ENCODE peak calls at places on chromosomes 13 and 19, in five cellular contexts. One of them, this sample, is unnamed.

GRCh38 chr13:95535243-95535642 is 17.3 kb upstream of the CLDN10 start:
- DNase-seq in AG09309: peak; percentile 5
- DNase-seq in spleen: no peak
- DNase-seq in left lung: no peak
- DNase-seq in esophagus squamous epithelium: no peak
- DNase-seq in this sample: no peak

GRCh38 chr13:21109168-21109567 is 47.8 kb upstream of the LATS2 start:
- DNase-seq in esophagus squamous epithelium: no peak
- DNase-seq in spleen: no peak
- DNase-seq in left lung: no peak
- DNase-seq in AG09309: no peak
- DNase-seq in this sample: no peak

GRCh38 chr19:18013621-18014111 is 5.7 kb downstream of the ARRDC2 start:
- DNase-seq in spleen: no peak
- DNase-seq in AG09309: no peak
- DNase-seq in esophagus squamous epithelium: no peak
- DNase-seq in left lung: no peak
- DNase-seq in this sample: peak; percentile 38

GRCh38 chr13:49311816-49312215 is 64.1 kb downstream of the CDADC1 start:
- DNase-seq in left lung: no peak
- DNase-seq in AG09309: no peak
- DNase-seq in esophagus squamous epithelium: no peak
- DNase-seq in spleen: no peak
- DNase-seq in this sample: no peak

GRCh38 chr13:48851707-48852106 is 124.0 kb upstream of the FNDC3A start:
- DNase-seq in esophagus squamous epithelium: no peak
- DNase-seq in AG09309: no peak
- DNase-seq in left lung: no peak
- DNase-seq in spleen: no peak
- DNase-seq in this sample: no peak

GRCh38 chr19:18373407-18373891 is 12.5 kb upstream of the GDF15 start:
- DNase-seq in spleen: no peak
- DNase-seq in esophagus squamous epithelium: no peak
- DNase-seq in left lung: no peak
- DNase-seq in AG09309: no peak
- DNase-seq in this sample: no peak

GRCh38 chr19:53853707-53854106 is 14.0 kb upstream of the MYADM start:
- DNase-seq in left lung: no peak
- DNase-seq in AG09309: no peak
- DNase-seq in spleen: no peak
- DNase-seq in esophagus squamous epithelium: no peak
- DNase-seq in this sample: no peak

GRCh38 chr13:79741006-79741405 is 260.1 kb downstream of the NDFIP2 start:
- DNase-seq in left lung: no peak
- DNase-seq in spleen: no peak
- DNase-seq in esophagus squamous epithelium: no peak
- DNase-seq in AG09309: no peak
- DNase-seq in this sample: peak; percentile 14

GRCh38 chr13:28478127-28478526 is 16.8 kb downstream of the FLT1 start:
- DNase-seq in AG09309: no peak
- DNase-seq in left lung: no peak
- DNase-seq in spleen: no peak
- DNase-seq in esophagus squamous epithelium: no peak
- DNase-seq in this sample: no peak

GRCh38 chr13:94345374-94346195 is 133.9 kb downstream of the DCT start:
- DNase-seq in spleen: no peak
- DNase-seq in left lung: no peak
- DNase-seq in AG09309: no peak
- DNase-seq in esophagus squamous epithelium: no peak
- DNase-seq in this sample: no peak

GRCh38 chr19:3336680-3337523 is 29.5 kb upstream of the NFIC start:
- DNase-seq in left lung: peak; percentile 93
- DNase-seq in esophagus squamous epithelium: no peak
- DNase-seq in AG09309: no peak
- DNase-seq in spleen: no peak
- DNase-seq in this sample: peak; percentile 83

GRCh38 chr13:114230117-114230516 is 4.6 kb upstream of the CDC16 start:
- DNase-seq in AG09309: no peak
- DNase-seq in esophagus squamous epithelium: no peak
- DNase-seq in left lung: no peak
- DNase-seq in spleen: no peak
- DNase-seq in this sample: no peak

GRCh38 chr13:41533266-41533665 is 75.9 kb downstream of the RGCC start:
- DNase-seq in AG09309: no peak
- DNase-seq in esophagus squamous epithelium: no peak
- DNase-seq in spleen: no peak
- DNase-seq in left lung: no peak
- DNase-seq in this sample: no peak

GRCh38 chr19:33471111-33471996 is 50.2 kb downstream of the PEPD start:
- DNase-seq in left lung: peak; percentile 21
- DNase-seq in spleen: peak; percentile 34
- DNase-seq in AG09309: no peak
- DNase-seq in esophagus squamous epithelium: no peak
- DNase-seq in this sample: no peak

GRCh38 chr13:32309812-32310706 is 5.1 kb downstream of the ZAR1L start:
- DNase-seq in esophagus squamous epithelium: no peak
- DNase-seq in spleen: no peak
- DNase-seq in AG09309: no peak
- DNase-seq in left lung: no peak
- DNase-seq in this sample: no peak

GRCh38 chr13:90984737-90985136 is 362.8 kb upstream of the MIR17HG start:
- DNase-seq in AG09309: no peak
- DNase-seq in esophagus squamous epithelium: no peak
- DNase-seq in spleen: no peak
- DNase-seq in left lung: no peak
- DNase-seq in this sample: no peak

GRCh38 chr13:84927442-84928169 is 871.6 kb downstream of the SLITRK6 start:
- DNase-seq in esophagus squamous epithelium: no peak
- DNase-seq in left lung: peak; percentile 50
- DNase-seq in AG09309: no peak
- DNase-seq in spleen: no peak
- DNase-seq in this sample: no peak

GRCh38 chr19:21256722-21257121 is 72.5 kb downstream of the ZNF708 start:
- DNase-seq in esophagus squamous epithelium: no peak
- DNase-seq in spleen: no peak
- DNase-seq in left lung: no peak
- DNase-seq in AG09309: no peak
- DNase-seq in this sample: no peak

GRCh38 chr19:14450168-14450874 is 17.2 kb downstream of the PKN1 start:
- DNase-seq in spleen: no peak
- DNase-seq in esophagus squamous epithelium: no peak
- DNase-seq in left lung: peak; percentile 82
- DNase-seq in AG09309: no peak
- DNase-seq in this sample: peak; percentile 35

GRCh38 chr19:36488816-36489138 is 584 bp downstream of the ZNF566 start:
- DNase-seq in esophagus squamous epithelium: no peak
- DNase-seq in AG09309: no peak
- DNase-seq in spleen: no peak
- DNase-seq in left lung: no peak
- DNase-seq in this sample: peak; percentile 20

GRCh38 chr13:29520671-29521070 is 74.8 kb downstream of the SLC7A1 start:
- DNase-seq in esophagus squamous epithelium: no peak
- DNase-seq in left lung: no peak
- DNase-seq in spleen: no peak
- DNase-seq in AG09309: peak; percentile 62
- DNase-seq in this sample: no peak

GRCh38 chr19:35295792-35296462 is 4.0 kb downstream of the MAG start:
- DNase-seq in esophagus squamous epithelium: no peak
- DNase-seq in left lung: no peak
- DNase-seq in spleen: peak; percentile 91
- DNase-seq in AG09309: no peak
- DNase-seq in this sample: no peak

GRCh38 chr13:77387607-77388200 is 60.8 kb upstream of the MYCBP2 start:
- DNase-seq in left lung: no peak
- DNase-seq in spleen: no peak
- DNase-seq in AG09309: no peak
- DNase-seq in esophagus squamous epithelium: no peak
- DNase-seq in this sample: no peak
- H3K4me3 ChIP-seq in left lung: no peak overlapping the region
- H3K4me3 ChIP-seq in spleen: no peak overlapping the region
- H3K4me3 ChIP-seq in AG09309: no peak overlapping the region
- H3K4me3 ChIP-seq in esophagus squamous epithelium: no peak overlapping the region
- H3K4me3 ChIP-seq in this sample: no peak overlapping the region

DNA sequence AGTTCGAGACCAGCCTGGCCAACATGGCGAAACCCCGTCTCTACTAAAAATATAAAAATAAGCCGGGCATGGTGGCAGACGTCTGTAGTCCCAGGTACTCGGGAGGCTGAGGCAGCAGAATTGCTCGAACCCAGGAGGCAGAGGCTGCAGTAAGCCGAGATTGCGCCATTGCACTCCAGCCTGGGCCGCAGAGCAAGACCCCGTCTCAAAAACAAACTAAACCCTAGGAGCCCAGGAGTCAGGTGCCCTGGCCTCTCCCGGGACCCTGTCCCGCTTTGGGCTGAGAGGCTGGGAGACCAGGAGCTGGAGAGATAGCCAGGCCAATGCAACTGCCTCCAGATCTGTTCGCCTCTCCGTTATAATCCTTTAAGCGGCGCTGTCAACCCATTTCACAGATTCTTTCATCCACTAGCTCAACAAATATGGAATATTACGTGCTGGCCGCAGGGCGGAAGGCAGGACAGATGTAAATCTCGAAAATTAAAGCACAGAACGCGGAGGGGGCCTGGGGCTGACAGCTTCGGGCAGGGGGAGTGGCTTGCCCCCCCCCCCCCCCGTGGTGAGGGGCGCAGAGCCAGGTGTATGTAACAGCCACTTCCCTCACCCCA is 5.3 kb upstream of the MYBPC2 start:
- DNase-seq in AG09309: no peak
- DNase-seq in esophagus squamous epithelium: no peak
- DNase-seq in left lung: no peak
- DNase-seq in spleen: no peak
- DNase-seq in this sample: no peak
- H3K4me3 ChIP-seq in AG09309: peak overlapping the region; percentile 19
- H3K4me3 ChIP-seq in esophagus squamous epithelium: peak overlapping the region; percentile 29
- H3K4me3 ChIP-seq in left lung: peak overlapping the region; percentile 17
- H3K4me3 ChIP-seq in spleen: peak overlapping the region; percentile 52
- H3K4me3 ChIP-seq in this sample: peak overlapping the region; percentile 34

GRCh38 chr19:41886761-41887710 is 4.1 kb downstream of the ARHGEF1 start:
- DNase-seq in esophagus squamous epithelium: no peak
- DNase-seq in AG09309: no peak
- DNase-seq in left lung: no peak
- DNase-seq in spleen: peak; percentile 91
- DNase-seq in this sample: no peak
- H3K4me3 ChIP-seq in esophagus squamous epithelium: peak overlapping the region; percentile 27
- H3K4me3 ChIP-seq in AG09309: no peak overlapping the region
- H3K4me3 ChIP-seq in left lung: no peak overlapping the region
- H3K4me3 ChIP-seq in spleen: peak overlapping the region; percentile 90
- H3K4me3 ChIP-seq in this sample: no peak overlapping the region

DNA sequence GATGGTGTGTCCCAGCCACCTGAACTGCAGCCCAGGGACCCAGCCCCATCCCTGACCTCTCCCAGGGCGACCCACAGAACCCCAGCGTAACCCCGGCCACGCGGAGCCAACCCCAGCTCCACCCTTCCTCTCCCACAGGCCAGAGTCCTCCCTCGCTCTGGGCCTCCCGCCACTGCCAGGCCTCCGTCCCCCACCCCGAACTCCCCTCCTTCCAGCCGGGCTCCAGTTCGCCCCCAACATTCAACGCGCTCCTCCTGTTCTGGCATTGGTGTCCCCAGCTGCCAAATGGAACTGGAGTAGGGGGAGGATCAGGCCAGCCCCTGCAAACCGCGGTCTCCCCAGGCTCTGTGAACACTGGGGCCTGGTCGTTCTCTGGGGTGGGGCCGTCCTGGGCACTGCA is 7.4 kb downstream of the LINGO3 start:
- DNase-seq in AG09309: no peak
- DNase-seq in left lung: no peak
- DNase-seq in esophagus squamous epithelium: no peak
- DNase-seq in spleen: no peak
- DNase-seq in this sample: no peak
- H3K4me3 ChIP-seq in AG09309: no peak overlapping the region
- H3K4me3 ChIP-seq in left lung: no peak overlapping the region
- H3K4me3 ChIP-seq in esophagus squamous epithelium: no peak overlapping the region
- H3K4me3 ChIP-seq in spleen: no peak overlapping the region
- H3K4me3 ChIP-seq in this sample: no peak overlapping the region

GRCh38 chr13:46207828-46208227 is 3.9 kb upstream of the LRRC63 start:
- DNase-seq in spleen: no peak
- DNase-seq in AG09309: no peak
- DNase-seq in left lung: no peak
- DNase-seq in esophagus squamous epithelium: no peak
- DNase-seq in this sample: no peak

GRCh38 chr13:46213242-46213641 is 1.5 kb downstream of the LRRC63 start:
- DNase-seq in AG09309: no peak
- DNase-seq in left lung: no peak
- DNase-seq in spleen: no peak
- DNase-seq in esophagus squamous epithelium: no peak
- DNase-seq in this sample: no peak

GRCh38 chr13:46211521-46212351 is at the start of gene LRRC63:
- DNase-seq in esophagus squamous epithelium: peak; percentile 25
- DNase-seq in left lung: peak; percentile 98
- DNase-seq in spleen: peak; percentile 96
- DNase-seq in AG09309: no peak
- DNase-seq in this sample: peak; percentile 84

GRCh38 chr13:46211116-46211515 is 612 bp upstream of the LRRC63 start:
- DNase-seq in spleen: no peak
- DNase-seq in left lung: no peak
- DNase-seq in esophagus squamous epithelium: no peak
- DNase-seq in AG09309: no peak
- DNase-seq in this sample: no peak

DNA sequence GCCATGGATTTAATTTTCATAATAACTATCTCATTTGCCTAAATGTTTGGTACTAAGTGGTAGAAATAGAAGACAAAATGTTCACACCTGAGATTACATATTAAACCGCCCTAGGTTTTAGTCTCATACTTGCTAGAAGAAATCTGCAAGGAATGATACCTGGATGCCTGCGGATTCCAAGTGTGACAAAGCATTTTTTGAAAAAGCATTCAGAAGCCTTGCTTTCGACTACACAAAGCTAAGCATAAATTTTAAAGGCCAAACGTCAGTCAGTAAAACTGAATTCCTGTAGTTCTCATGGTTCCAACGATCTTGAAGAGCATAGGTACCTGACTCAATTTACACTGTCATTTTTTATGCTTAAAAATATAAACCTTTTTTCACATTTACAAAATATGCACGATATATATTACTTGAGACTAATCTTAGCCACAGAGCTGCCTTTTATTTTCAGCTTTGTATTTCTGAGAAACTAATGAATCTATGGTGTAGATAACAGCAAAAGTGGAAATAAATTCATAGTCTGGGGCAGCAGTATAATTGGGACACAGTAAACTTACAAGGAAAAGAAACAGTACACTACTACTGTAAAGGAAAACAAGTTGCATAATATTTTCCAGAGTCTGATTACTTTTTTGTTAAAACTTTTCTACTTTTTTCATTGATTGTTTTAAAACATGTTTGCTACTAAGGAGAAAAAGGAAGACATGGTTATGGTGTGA is 1.2 kb upstream of the LRRC63 start:
- DNase-seq in spleen: no peak
- DNase-seq in esophagus squamous epithelium: no peak
- DNase-seq in AG09309: no peak
- DNase-seq in left lung: no peak
- DNase-seq in this sample: no peak
- H3K4me3 ChIP-seq in spleen: peak overlapping the region; percentile 71
- H3K4me3 ChIP-seq in esophagus squamous epithelium: no peak overlapping the region
- H3K4me3 ChIP-seq in AG09309: no peak overlapping the region
- H3K4me3 ChIP-seq in left lung: peak overlapping the region; percentile 35
- H3K4me3 ChIP-seq in this sample: no peak overlapping the region